ENCODE peak calls at places on chromosome 14, in six cellular contexts. One of them, this sample, is unnamed. For H3K4me1, the result is how much of the 10 kb centered on the place peaks cover.

GRCh38 chr14:23294346-23294733 is 8.3 kb downstream of the PPP1R3E start:
- DNase-seq in upper lobe of right lung: no peak
- DNase-seq in mammary epithelial cell: no peak
- DNase-seq in fibroblast of lung: no peak
- DNase-seq in GM23338: peak
- DNase-seq in stomach: no peak
- DNase-seq in this sample: no peak

GRCh38 chr14:94388027-94388895 is at the start of gene SERPINA1:
- DNase-seq in stomach: peak
- DNase-seq in mammary epithelial cell: peak
- DNase-seq in GM23338: no peak
- DNase-seq in upper lobe of right lung: peak
- DNase-seq in fibroblast of lung: no peak
- DNase-seq in this sample: no peak

GRCh38 chr14:53953002-53953827 is 3.4 kb downstream of the BMP4 start:
- DNase-seq in mammary epithelial cell: peak
- DNase-seq in stomach: peak
- DNase-seq in fibroblast of lung: peak
- DNase-seq in upper lobe of right lung: peak
- DNase-seq in GM23338: peak
- DNase-seq in this sample: no peak

GRCh38 chr14:69606258-69606657 is 5.1 kb upstream of the SUSD6 start:
- DNase-seq in GM23338: no peak
- DNase-seq in upper lobe of right lung: peak
- DNase-seq in stomach: no peak
- DNase-seq in mammary epithelial cell: no peak
- DNase-seq in fibroblast of lung: no peak
- DNase-seq in this sample: no peak

GRCh38 chr14:85483037-85483436 is 46.9 kb upstream of the FLRT2 start:
- DNase-seq in upper lobe of right lung: no peak
- DNase-seq in stomach: no peak
- DNase-seq in mammary epithelial cell: no peak
- DNase-seq in GM23338: no peak
- DNase-seq in fibroblast of lung: no peak
- DNase-seq in this sample: no peak

GRCh38 chr14:27608377-27608776 is 1010.5 kb upstream of the NOVA1 start:
- DNase-seq in GM23338: no peak
- DNase-seq in upper lobe of right lung: no peak
- DNase-seq in fibroblast of lung: no peak
- DNase-seq in mammary epithelial cell: no peak
- DNase-seq in stomach: no peak
- DNase-seq in this sample: no peak

GRCh38 chr14:20302042-20302761 is 3.5 kb downstream of the TTC5 start:
- DNase-seq in fibroblast of lung: no peak
- DNase-seq in GM23338: no peak
- DNase-seq in upper lobe of right lung: no peak
- DNase-seq in stomach: no peak
- DNase-seq in mammary epithelial cell: no peak
- DNase-seq in this sample: no peak

GRCh38 chr14:43778607-43778955 is 728.5 kb downstream of the FSCB start:
- DNase-seq in mammary epithelial cell: no peak
- DNase-seq in GM23338: no peak
- DNase-seq in stomach: no peak
- DNase-seq in upper lobe of right lung: no peak
- DNase-seq in fibroblast of lung: no peak
- DNase-seq in this sample: no peak

GRCh38 chr14:33908540-33909223 is 42.2 kb downstream of the EGLN3 start:
- DNase-seq in stomach: no peak
- DNase-seq in GM23338: peak
- DNase-seq in mammary epithelial cell: no peak
- DNase-seq in fibroblast of lung: no peak
- DNase-seq in upper lobe of right lung: no peak
- DNase-seq in this sample: no peak

GRCh38 chr14:51884086-51884927 is 23.9 kb downstream of the GNG2 start:
- DNase-seq in upper lobe of right lung: no peak
- DNase-seq in stomach: no peak
- DNase-seq in fibroblast of lung: peak
- DNase-seq in GM23338: no peak
- DNase-seq in mammary epithelial cell: no peak
- DNase-seq in this sample: no peak

GRCh38 chr14:51867753-51868152 is 7.3 kb downstream of the GNG2 start:
- DNase-seq in mammary epithelial cell: no peak
- DNase-seq in stomach: no peak
- DNase-seq in GM23338: no peak
- DNase-seq in upper lobe of right lung: no peak
- DNase-seq in fibroblast of lung: no peak
- DNase-seq in this sample: no peak

GRCh38 chr14:100271247-100271939 is 32.4 kb downstream of the YY1 start:
- DNase-seq in stomach: peak
- DNase-seq in fibroblast of lung: peak
- DNase-seq in GM23338: peak
- DNase-seq in mammary epithelial cell: peak
- DNase-seq in upper lobe of right lung: no peak
- DNase-seq in this sample: no peak

GRCh38 chr14:104116544-104117340 is 21.6 kb upstream of the KIF26A start:
- DNase-seq in upper lobe of right lung: peak
- DNase-seq in mammary epithelial cell: peak
- DNase-seq in stomach: peak
- DNase-seq in fibroblast of lung: no peak
- DNase-seq in GM23338: peak
- DNase-seq in this sample: no peak

GRCh38 chr14:104293851-104294627 is 155.7 kb downstream of the KIF26A start:
- DNase-seq in stomach: no peak
- DNase-seq in GM23338: peak
- DNase-seq in mammary epithelial cell: no peak
- DNase-seq in upper lobe of right lung: peak
- DNase-seq in fibroblast of lung: no peak
- DNase-seq in this sample: no peak

GRCh38 chr14:51209457-51209856 is 30.6 kb upstream of the TMX1 start:
- DNase-seq in upper lobe of right lung: no peak
- DNase-seq in stomach: no peak
- DNase-seq in mammary epithelial cell: no peak
- DNase-seq in GM23338: no peak
- DNase-seq in fibroblast of lung: no peak
- DNase-seq in this sample: no peak

GRCh38 chr14:89409961-89410360 is 7.1 kb downstream of the FOXN3 start:
- DNase-seq in upper lobe of right lung: peak
- DNase-seq in GM23338: no peak
- DNase-seq in stomach: no peak
- DNase-seq in mammary epithelial cell: no peak
- DNase-seq in fibroblast of lung: no peak
- DNase-seq in this sample: no peak
- H3K4me1 ChIP-seq in upper lobe of right lung: under half
- H3K4me1 ChIP-seq in GM23338: half or more
- H3K4me1 ChIP-seq in stomach: under half
- H3K4me1 ChIP-seq in mammary epithelial cell: under half
- H3K4me1 ChIP-seq in fibroblast of lung: under half
- H3K4me1 ChIP-seq in this sample: under half

GRCh38 chr14:101961746-101962502 is 2.4 kb upstream of the DYNC1H1 start:
- DNase-seq in upper lobe of right lung: no peak
- DNase-seq in fibroblast of lung: no peak
- DNase-seq in mammary epithelial cell: no peak
- DNase-seq in GM23338: peak
- DNase-seq in stomach: no peak
- DNase-seq in this sample: no peak

GRCh38 chr14:101958418-101959185 is 5.8 kb upstream of the DYNC1H1 start:
- DNase-seq in stomach: no peak
- DNase-seq in mammary epithelial cell: no peak
- DNase-seq in fibroblast of lung: no peak
- DNase-seq in upper lobe of right lung: no peak
- DNase-seq in GM23338: no peak
- DNase-seq in this sample: no peak

GRCh38 chr14:101959277-101959676 is 5.1 kb upstream of the DYNC1H1 start:
- DNase-seq in fibroblast of lung: no peak
- DNase-seq in mammary epithelial cell: no peak
- DNase-seq in GM23338: no peak
- DNase-seq in upper lobe of right lung: no peak
- DNase-seq in stomach: no peak
- DNase-seq in this sample: no peak

GRCh38 chr14:101961011-101961721 is 3.2 kb upstream of the DYNC1H1 start:
- DNase-seq in upper lobe of right lung: peak
- DNase-seq in GM23338: peak
- DNase-seq in fibroblast of lung: peak
- DNase-seq in stomach: peak
- DNase-seq in mammary epithelial cell: peak
- DNase-seq in this sample: peak

DNA sequence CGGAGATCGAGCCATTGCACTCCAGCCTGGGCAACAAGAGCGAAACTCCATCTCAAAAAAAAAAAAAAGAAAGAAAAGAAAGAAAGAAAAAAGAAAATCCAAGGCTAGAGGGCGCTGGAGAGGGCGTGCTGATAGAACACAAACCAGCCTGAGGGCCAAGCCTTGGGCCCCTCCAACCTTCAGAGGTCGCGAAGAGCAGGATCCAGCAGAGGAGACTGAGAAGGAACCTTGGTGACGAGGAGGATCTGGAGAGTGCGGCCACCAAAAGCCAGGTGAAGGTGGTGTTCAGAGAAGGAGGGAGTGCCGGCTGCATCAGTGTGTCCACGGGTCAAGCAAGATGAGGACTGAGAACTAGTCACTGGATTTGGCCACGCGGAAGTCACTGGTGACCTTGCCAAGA is 4.1 kb upstream of the DYNC1H1 start:
- DNase-seq in stomach: no peak
- DNase-seq in fibroblast of lung: no peak
- DNase-seq in upper lobe of right lung: no peak
- DNase-seq in mammary epithelial cell: no peak
- DNase-seq in GM23338: peak
- DNase-seq in this sample: no peak
- TF ChIP-seq CTCF in stomach: peak
- TF ChIP-seq CTCF in fibroblast of lung: peak
- TF ChIP-seq CTCF in upper lobe of right lung: peak
- TF ChIP-seq CTCF in mammary epithelial cell: peak
- TF ChIP-seq CTCF in GM23338: peak
- TF ChIP-seq CTCF in this sample: peak

DNA sequence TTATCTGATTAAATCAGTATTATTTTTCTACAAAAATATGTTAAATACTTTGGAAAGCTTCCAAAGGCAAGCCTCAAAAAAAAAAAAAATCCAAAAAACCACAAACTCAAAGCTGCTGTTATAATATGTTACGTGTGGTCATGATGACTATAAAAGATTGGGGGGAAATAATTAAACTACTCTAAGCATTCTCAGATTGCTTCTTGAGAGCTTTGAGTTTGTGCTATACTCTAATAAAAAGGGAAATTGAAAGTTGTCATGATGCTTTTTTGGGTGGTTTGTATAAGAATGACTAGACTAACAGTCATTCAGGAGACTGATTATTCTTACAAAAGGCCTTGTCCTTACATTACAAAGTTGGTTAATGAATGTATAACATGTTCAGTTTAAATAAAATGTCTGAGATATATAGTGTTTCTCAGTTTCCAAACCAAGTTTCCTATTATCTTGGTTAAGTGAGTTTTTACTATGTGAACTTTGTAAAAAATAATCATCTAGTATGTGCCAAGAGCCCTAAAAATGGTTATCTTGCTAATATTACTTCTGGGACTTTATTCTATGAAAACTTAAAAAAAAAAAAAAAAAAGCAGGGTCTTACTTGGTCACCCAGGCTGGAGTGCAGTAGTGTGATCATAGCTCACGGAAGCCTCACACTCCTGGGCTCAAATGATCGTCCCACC is 459.8 kb upstream of the RGS6 start:
- DNase-seq in upper lobe of right lung: no peak
- DNase-seq in fibroblast of lung: peak
- DNase-seq in stomach: no peak
- DNase-seq in GM23338: no peak
- DNase-seq in mammary epithelial cell: no peak
- DNase-seq in this sample: no peak
- H3K4me1 ChIP-seq in upper lobe of right lung: under half
- H3K4me1 ChIP-seq in fibroblast of lung: under half
- H3K4me1 ChIP-seq in stomach: under half
- H3K4me1 ChIP-seq in GM23338: under half
- H3K4me1 ChIP-seq in mammary epithelial cell: under half
- H3K4me1 ChIP-seq in this sample: under half

DNA sequence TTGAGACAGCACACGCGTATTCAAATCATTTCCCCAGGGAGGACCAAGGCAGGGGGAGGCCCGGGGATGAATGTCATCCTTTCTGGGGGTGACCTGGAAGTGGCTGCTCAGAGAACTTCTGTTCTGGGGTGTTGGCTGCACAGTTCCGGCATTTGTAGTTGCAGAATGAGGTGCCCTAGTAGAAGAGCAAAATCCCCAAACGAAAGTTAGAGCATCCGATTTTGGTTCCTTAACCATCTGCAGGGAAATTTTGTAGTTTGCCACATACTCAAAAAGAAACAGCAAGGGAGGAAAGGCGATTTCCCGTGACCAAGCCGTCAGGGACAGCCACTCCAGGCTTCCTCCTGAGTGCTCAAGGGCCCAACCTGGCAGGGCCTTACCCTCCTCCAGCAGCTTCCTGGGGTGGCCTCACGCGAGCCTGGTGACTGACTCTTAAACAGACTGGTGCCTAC is 13.0 kb upstream of the TRAF3 start:
- DNase-seq in mammary epithelial cell: no peak
- DNase-seq in upper lobe of right lung: no peak
- DNase-seq in fibroblast of lung: no peak
- DNase-seq in stomach: no peak
- DNase-seq in GM23338: no peak
- DNase-seq in this sample: no peak
- TF ChIP-seq CTCF in mammary epithelial cell: no peak
- TF ChIP-seq CTCF in upper lobe of right lung: no peak
- TF ChIP-seq CTCF in fibroblast of lung: no peak
- TF ChIP-seq CTCF in stomach: no peak
- TF ChIP-seq CTCF in GM23338: no peak
- TF ChIP-seq CTCF in this sample: no peak

GRCh38 chr14:72595152-72595551 is 298.7 kb downstream of the DPF3 start:
- DNase-seq in upper lobe of right lung: no peak
- DNase-seq in mammary epithelial cell: no peak
- DNase-seq in fibroblast of lung: no peak
- DNase-seq in GM23338: no peak
- DNase-seq in stomach: no peak
- DNase-seq in this sample: no peak
- H3K4me1 ChIP-seq in upper lobe of right lung: under half
- H3K4me1 ChIP-seq in mammary epithelial cell: under half
- H3K4me1 ChIP-seq in fibroblast of lung: under half
- H3K4me1 ChIP-seq in GM23338: under half
- H3K4me1 ChIP-seq in stomach: under half
- H3K4me1 ChIP-seq in this sample: under half

DNA sequence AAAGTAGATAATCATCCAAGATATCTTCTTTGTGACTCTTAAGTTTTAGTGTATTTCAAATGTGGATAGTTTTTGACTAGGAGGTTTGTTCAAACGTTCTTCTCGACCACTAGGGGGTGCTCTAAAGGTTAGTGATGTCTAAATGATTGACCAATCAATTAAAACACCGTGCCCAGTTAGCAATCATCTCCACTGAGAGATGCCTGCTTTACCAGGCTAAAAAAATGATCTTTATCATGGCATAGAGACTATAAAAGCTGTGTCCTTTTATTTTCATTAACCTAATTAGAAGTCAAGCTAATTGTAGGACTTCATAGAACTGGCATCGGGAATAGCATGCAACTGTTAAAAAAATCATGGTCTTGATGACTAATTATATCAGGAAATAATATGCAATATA is 153.9 kb downstream of the PRKCH start:
- DNase-seq in stomach: no peak
- DNase-seq in mammary epithelial cell: peak
- DNase-seq in upper lobe of right lung: no peak
- DNase-seq in fibroblast of lung: peak
- DNase-seq in GM23338: peak
- DNase-seq in this sample: no peak
- TF ChIP-seq CTCF in stomach: peak
- TF ChIP-seq CTCF in mammary epithelial cell: peak
- TF ChIP-seq CTCF in upper lobe of right lung: peak
- TF ChIP-seq CTCF in fibroblast of lung: peak
- TF ChIP-seq CTCF in GM23338: peak
- TF ChIP-seq CTCF in this sample: no peak

This sample was measured in keratinocyte.